ENCODE peak calls at places on chromosomes 16 and 17, in six cellular contexts. F, K, L, E, H and D are unnamed samples.

GRCh38 chr17:41627316-41628072 is 3.1 kb upstream of the KRT17 start:
- DNase-seq in F (no peak), K (no peak), L (no peak), E (no peak), H (no peak), D (no peak)

GRCh38 chr17:72591500-72592241 is 470.9 kb downstream of the SOX9 start:
- DNase-seq in F (peak), K (no peak), L (peak), E (no peak), H (no peak), D (peak)

GRCh38 chr16:68246121-68246520 is 948 bp downstream of the PLA2G15 start:
- DNase-seq in F (no peak), K (no peak), L (no peak), E (no peak), H (no peak), D (no peak)

GRCh38 chr17:4573682-4574081 is 10.6 kb upstream of the SMTNL2 start:
- DNase-seq in F (peak), K (no peak), L (no peak), E (no peak), H (no peak), D (no peak)

GRCh38 chr17:65042911-65043310 is 13.6 kb downstream of the GNA13 start:
- DNase-seq in F (no peak), K (no peak), L (no peak), E (no peak), H (no peak), D (no peak)

GRCh38 chr17:19769946-19770652 is 22.0 kb upstream of the ALDH3A1 start:
- DNase-seq in F (peak), K (no peak), L (peak), E (no peak), H (no peak), D (no peak)

GRCh38 chr16:50519001-50519400 is 29.2 kb upstream of the NKD1 start:
- DNase-seq in F (no peak), K (no peak), L (no peak), E (no peak), H (peak), D (no peak)

GRCh38 chr16:27634781-27635180 is 84.8 kb downstream of the KATNIP start:
- DNase-seq in F (no peak), K (no peak), L (no peak), E (no peak), H (no peak), D (no peak)

GRCh38 chr17:61475726-61476125 is 23.5 kb downstream of the TBX4 start:
- DNase-seq in F (peak), K (no peak), L (no peak), E (no peak), H (peak), D (no peak)

GRCh38 chr17:48060249-48060648 is 12.1 kb downstream of the NFE2L1 start:
- DNase-seq in F (no peak), K (no peak), L (no peak), E (no peak), H (no peak), D (no peak)

GRCh38 chr16:67741118-67741517 is 22.0 kb upstream of the GFOD2 start:
- DNase-seq in F (no peak), K (no peak), L (no peak), E (no peak), H (no peak), D (no peak)

GRCh38 chr17:43768382-43768781 is 9.8 kb upstream of the SOST start:
- DNase-seq in F (no peak), K (no peak), L (no peak), E (no peak), H (peak), D (no peak)

GRCh38 chr16:56631197-56631596 is 1.3 kb upstream of the MT1M start:
- DNase-seq in F (no peak), K (no peak), L (no peak), E (no peak), H (no peak), D (no peak)

GRCh38 chr16:23502466-23502865 is 7.8 kb downstream of the GGA2 start:
- DNase-seq in F (no peak), K (no peak), L (no peak), E (no peak), H (no peak), D (no peak)

GRCh38 chr17:9170336-9170735 is 149.0 kb downstream of the NTN1 start:
- DNase-seq in F (no peak), K (no peak), L (no peak), E (no peak), H (no peak), D (no peak)

GRCh38 chr16:87806608-87807546 is 41.1 kb upstream of the KLHDC4 start:
- DNase-seq in F (peak), K (peak), L (peak), E (peak), H (peak), D (peak)

GRCh38 chr17:46772013-46772878 is 46.2 kb downstream of the WNT3 start:
- DNase-seq in F (peak), K (peak), L (no peak), E (no peak), H (peak), D (peak)

GRCh38 chr16:79176987-79177386 is 423.6 kb downstream of the MAF start:
- DNase-seq in F (no peak), K (no peak), L (no peak), E (no peak), H (no peak), D (no peak)

GRCh38 chr17:29732613-29733012 is 109.9 kb upstream of the CORO6 start:
- DNase-seq in F (no peak), K (no peak), L (peak), E (no peak), H (no peak), D (peak)

GRCh38 chr17:15414502-15415348 is 52.7 kb downstream of the CDRT4 start:
- DNase-seq in F (no peak), K (peak), L (no peak), E (no peak), H (peak), D (no peak)

GRCh38 chr16:15708096-15708495 is 58.1 kb downstream of the NDE1 start:
- DNase-seq in F (no peak), K (no peak), L (peak), E (no peak), H (no peak), D (no peak)

GRCh38 chr17:29698019-29698777 is 75.5 kb upstream of the CORO6 start:
- DNase-seq in F (no peak), K (no peak), L (no peak), E (no peak), H (no peak), D (no peak)

GRCh38 chr17:42459256-42459982 is 741 bp downstream of the ATP6V0A1 start:
- DNase-seq in F (peak), K (peak), L (peak), E (peak), H (peak), D (peak)

GRCh38 chr17:65514541-65514940 is 46.9 kb downstream of the AXIN2 start:
- DNase-seq in F (peak), K (no peak), L (peak), E (no peak), H (no peak), D (no peak)

GRCh38 chr17:78596871-78597635 is 19.9 kb upstream of the DNAH17 start:
- DNase-seq in F (no peak), K (no peak), L (no peak), E (no peak), H (no peak), D (no peak)

GRCh38 chr16:28984619-28985135 is at the start of gene LAT:
- DNase-seq in F (peak), K (peak), L (no peak), E (no peak), H (no peak), D (no peak)

GRCh38 chr17:51091635-51092034 is 29.0 kb downstream of the SPAG9 start:
- DNase-seq in F (no peak), K (no peak), L (no peak), E (no peak), H (no peak), D (no peak)